ENCODE peak calls at places on chromosomes 16 and 17, in six cellular contexts. R is ovary, Q is stomach, T is transverse colon, F is K562, I is GM12878. D is an unnamed sample.

GRCh38 chr16:1159973-1160772 is 7.3 kb downstream of the CACNA1H start:
- DNase-seq in T (peak), Q (no peak), F (peak), R (peak), I (no peak), D (no peak)

GRCh38 chr16:3509470-3509928 is 8.7 kb downstream of the CLUAP1 start:
- DNase-seq in F (peak), T (peak), R (no peak), Q (peak), I (peak), D (no peak)

GRCh38 chr16:82758406-82758805 is 131.6 kb downstream of the CDH13 start:
- DNase-seq in Q (no peak), F (peak), I (no peak), T (no peak), R (no peak), D (no peak)

GRCh38 chr17:32461853-32462617 is 17.7 kb downstream of the PSMD11 start:
- DNase-seq in Q (peak), R (peak), T (peak), I (no peak), F (peak), D (no peak)

GRCh38 chr17:13016881-13017622 is 775 bp downstream of the ELAC2 start:
- DNase-seq in I (no peak), Q (no peak), R (no peak), F (no peak), T (no peak), D (no peak)

GRCh38 chr17:57633236-57633635 is 111.9 kb downstream of the CCDC182 start:
- DNase-seq in R (no peak), I (no peak), T (no peak), Q (no peak), F (no peak), D (no peak)

GRCh38 chr17:80441133-80441578 is 26.2 kb downstream of the ENDOV start:
- DNase-seq in Q (no peak), F (peak), I (no peak), R (peak), T (no peak), D (no peak)

GRCh38 chr16:4426021-4426684 is 485 bp downstream of the DNAJA3 start:
- DNase-seq in I (no peak), Q (no peak), T (no peak), R (no peak), F (peak), D (no peak)

GRCh38 chr16:48366165-48367093 is 18.8 kb downstream of the SIAH1 start:
- DNase-seq in Q (peak), I (peak), R (no peak), F (peak), T (peak), D (no peak)

GRCh38 chr16:88384222-88385111 is 1.7 kb downstream of the ZNF469 start:
- DNase-seq in T (no peak), F (no peak), R (peak), I (no peak), Q (no peak), D (peak)

GRCh38 chr16:87406495-87407088 is 14.5 kb downstream of the MAP1LC3B start:
- DNase-seq in I (no peak), T (no peak), R (peak), Q (no peak), F (no peak), D (peak)

GRCh38 chr17:43645765-43646481 is 15.8 kb downstream of the MEOX1 start:
- DNase-seq in R (peak), I (no peak), Q (peak), F (no peak), T (peak), D (peak)

GRCh38 chr17:76275382-76276068 is 10.4 kb downstream of the UBALD2 start:
- DNase-seq in Q (no peak), F (no peak), T (no peak), I (no peak), R (no peak), D (no peak)

GRCh38 chr16:65547799-65548446 is 426.1 kb upstream of the CDH11 start:
- DNase-seq in I (no peak), F (no peak), T (no peak), Q (no peak), R (no peak), D (no peak)

GRCh38 chr17:14557482-14557881 is 256.6 kb downstream of the HS3ST3B1 start:
- DNase-seq in F (no peak), T (no peak), Q (no peak), R (no peak), I (no peak), D (no peak)

GRCh38 chr17:57542518-57542917 is 202.6 kb downstream of the CCDC182 start:
- DNase-seq in R (no peak), I (no peak), Q (no peak), T (no peak), F (no peak), D (no peak)

GRCh38 chr16:84115919-84116719 is 623 bp downstream of the MBTPS1 start:
- DNase-seq in Q (peak), I (no peak), R (no peak), F (peak), T (peak), D (no peak)
- TF ChIP-seq CTCF in Q (peak), I (peak), R (no peak), F (no peak), T (peak), D (peak)

DNA sequence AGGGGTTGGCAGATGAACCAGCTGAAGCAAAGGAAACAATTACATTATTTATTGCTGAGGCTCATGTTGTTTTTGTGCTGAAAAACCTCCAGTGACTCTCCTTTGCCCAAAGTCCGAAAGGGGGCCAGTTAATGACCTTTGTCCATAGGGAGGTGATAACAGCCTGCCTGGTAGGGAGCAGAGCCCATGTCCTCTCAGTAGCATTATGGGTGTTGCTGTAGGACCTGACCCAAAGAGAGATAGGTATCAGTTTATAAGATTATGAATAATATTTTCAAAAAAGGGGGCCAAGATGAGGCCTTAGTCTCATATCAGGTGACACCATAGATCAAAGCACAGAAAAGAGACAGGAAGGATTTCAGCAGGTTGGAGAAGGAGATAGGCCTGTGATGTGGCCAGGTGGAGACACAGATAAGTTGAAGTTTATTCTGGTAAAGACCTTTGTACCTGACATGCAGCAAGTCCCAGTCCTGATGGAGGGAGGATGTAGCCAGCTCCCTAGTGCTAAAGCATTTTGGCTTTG is 55.1 kb downstream of the CENPV start:
- DNase-seq in T (no peak), F (peak), Q (no peak), I (no peak), R (no peak), D (no peak)
- TF ChIP-seq EP300 in T (no peak), F (peak), Q (no peak), I (no peak), R (no peak), D (no peak)

GRCh38 chr16:57646388-57647039 is 18.1 kb downstream of the ADGRG1 start:
- DNase-seq in Q (no peak), I (no peak), F (no peak), T (no peak), R (no peak), D (no peak)
- TF ChIP-seq CTCF in Q (no peak), I (no peak), F (no peak), T (no peak), R (no peak), D (no peak)

GRCh38 chr16:55125818-55126385 is 195.2 kb downstream of the IRX5 start:
- DNase-seq in Q (no peak), I (no peak), R (no peak), T (no peak), F (no peak), D (no peak)
- TF ChIP-seq EP300 in Q (no peak), I (no peak), R (no peak), T (no peak), F (no peak), D (no peak)

GRCh38 chr16:74872302-74872701 is 97.7 kb upstream of the FA2H start:
- DNase-seq in R (no peak), I (no peak), Q (no peak), T (no peak), F (no peak), D (no peak)

GRCh38 chr16:74871608-74872007 is 97.0 kb upstream of the FA2H start:
- DNase-seq in R (no peak), T (no peak), I (no peak), Q (no peak), F (no peak), D (no peak)

GRCh38 chr16:74874123-74874522 is 99.5 kb upstream of the FA2H start:
- DNase-seq in F (no peak), T (no peak), Q (no peak), R (no peak), I (no peak), D (no peak)

GRCh38 chr16:74877706-74878105 is 103.1 kb upstream of the FA2H start:
- DNase-seq in Q (no peak), R (no peak), F (no peak), T (no peak), I (no peak), D (no peak)

GRCh38 chr16:74874912-74875311 is 100.3 kb upstream of the FA2H start:
- DNase-seq in F (no peak), T (no peak), I (no peak), R (no peak), Q (peak), D (no peak)
- TF ChIP-seq CTCF in F (no peak), T (no peak), I (no peak), R (no peak), Q (no peak), D (no peak)

GRCh38 chr16:21597571-21598030 is 1.8 kb upstream of the METTL9 start:
- DNase-seq in F (no peak), T (no peak), R (no peak), I (no peak), Q (no peak), D (no peak)

GRCh38 chr16:21602785-21603184 is 3.4 kb downstream of the METTL9 start:
- DNase-seq in F (no peak), I (no peak), Q (no peak), R (no peak), T (no peak), D (no peak)

GRCh38 chr16:21598676-21599157 is 660 bp upstream of the METTL9 start:
- DNase-seq in Q (no peak), F (peak), R (no peak), I (no peak), T (peak), D (no peak)

GRCh38 chr16:21599994-21600773 is 807 bp downstream of the METTL9 start:
- DNase-seq in F (peak), Q (no peak), R (no peak), I (peak), T (no peak), D (peak)

GRCh38 chr16:21599158-21599993 is at the start of gene METTL9:
- DNase-seq in I (peak), R (peak), T (peak), F (peak), Q (peak), D (peak)
- TF ChIP-seq EP300 in I (peak), R (no peak), T (no peak), F (no peak), Q (no peak), D (no peak)

DNA sequence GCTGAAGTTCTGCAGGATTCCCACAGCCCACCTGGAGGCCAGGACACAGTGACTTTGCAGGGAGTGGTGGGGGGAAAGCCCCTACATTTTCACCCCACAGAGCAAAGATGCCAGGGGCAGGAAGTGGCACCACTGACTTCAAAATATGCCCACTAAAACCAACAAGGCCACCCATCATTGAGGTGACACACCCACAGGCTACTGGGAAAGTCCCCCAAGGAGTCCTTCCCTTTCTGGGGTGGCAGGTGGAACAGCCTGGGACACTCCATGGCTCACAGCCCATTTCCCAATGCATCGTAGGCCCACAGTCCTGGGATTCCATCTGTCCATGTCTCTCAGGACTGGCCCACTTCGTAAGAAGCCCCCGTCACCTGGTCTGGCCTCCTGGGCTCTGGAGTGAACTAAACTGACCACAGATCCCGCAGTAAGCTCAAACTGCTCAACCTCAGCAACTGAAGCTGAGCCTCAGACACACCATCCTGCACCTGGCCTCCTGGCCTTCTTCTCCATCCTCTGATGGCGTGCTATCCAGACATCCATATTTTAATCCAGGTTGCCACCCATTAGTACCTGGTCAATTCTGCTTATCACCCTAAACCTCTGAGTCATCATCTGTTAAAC is 7.5 kb upstream of the CCL1 start:
- DNase-seq in T (no peak), R (no peak), Q (no peak), I (no peak), F (no peak), D (no peak)
- TF ChIP-seq CTCF in T (no peak), R (no peak), Q (no peak), I (no peak), F (no peak), D (no peak)

GRCh38 chr16:69925311-69925710 is 25.8 kb upstream of the CLEC18A start:
- DNase-seq in I (no peak), F (no peak), R (no peak), T (no peak), Q (no peak), D (no peak)

GRCh38 chr16:69924041-69924775 is 26.9 kb upstream of the CLEC18A start:
- DNase-seq in Q (no peak), T (no peak), F (no peak), R (no peak), I (no peak), D (no peak)

GRCh38 chr16:69924777-69925191 is 26.4 kb upstream of the CLEC18A start:
- DNase-seq in R (peak), T (no peak), I (no peak), F (no peak), Q (no peak), D (no peak)

GRCh38 chr16:69921125-69921524 is 30.0 kb upstream of the CLEC18A start:
- DNase-seq in Q (no peak), I (no peak), F (no peak), T (no peak), R (no peak), D (no peak)

DNA sequence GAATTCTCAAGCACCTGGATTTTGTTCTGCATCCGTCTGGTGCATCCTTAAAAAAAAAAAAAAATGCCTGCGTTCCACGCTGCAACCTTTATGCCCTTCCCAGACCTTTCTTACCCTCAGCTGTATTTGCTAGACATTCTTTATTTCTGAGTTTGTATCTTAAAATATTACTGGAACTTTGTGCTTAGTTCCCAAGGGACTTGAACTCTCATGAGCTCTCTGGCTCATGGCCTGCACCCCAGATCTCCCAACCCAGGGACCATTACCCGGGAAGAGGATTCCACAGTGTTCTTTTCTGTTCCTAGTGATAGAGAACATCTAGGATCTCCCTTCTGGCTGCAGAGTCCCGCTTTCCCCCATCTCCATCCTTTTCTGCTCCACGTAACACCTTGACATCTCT is 28.9 kb upstream of the CLEC18A start:
- DNase-seq in Q (no peak), I (no peak), F (no peak), T (no peak), R (no peak), D (no peak)
- TF ChIP-seq EP300 in Q (no peak), I (no peak), F (no peak), T (no peak), R (no peak), D (no peak)

DNA sequence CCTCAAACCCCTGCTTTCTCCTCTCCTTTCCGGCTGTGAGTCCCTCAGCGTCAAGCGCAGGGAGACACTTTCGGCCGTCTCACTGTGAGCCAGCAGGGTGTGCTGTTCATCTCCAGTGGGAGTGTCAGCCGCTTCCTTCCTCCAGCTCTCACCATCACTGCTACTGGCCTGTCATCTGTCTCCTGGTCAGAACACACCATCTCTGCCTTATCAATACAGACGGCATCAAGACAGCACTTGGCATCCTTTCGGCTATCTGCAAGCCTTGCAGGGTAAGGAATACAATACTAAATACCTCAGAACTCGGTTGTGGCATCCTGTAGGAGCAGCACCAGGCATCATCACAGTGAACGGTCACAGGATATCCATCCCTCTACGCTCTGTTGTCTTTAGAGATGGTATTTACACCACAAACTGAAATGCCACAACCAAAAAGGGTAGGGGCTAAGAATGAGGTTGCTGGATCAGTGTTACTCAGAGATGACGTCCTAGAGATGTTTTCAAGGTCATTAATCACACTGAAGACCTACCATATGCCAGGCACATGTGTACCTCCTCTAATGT is 20.7 kb upstream of the CMTM4 start:
- DNase-seq in I (no peak), F (peak), T (peak), Q (no peak), R (no peak), D (no peak)
- TF ChIP-seq CTCF in I (peak), F (peak), T (peak), Q (peak), R (no peak), D (no peak)

GRCh38 chr17:11028349-11028748 is 190.5 kb upstream of the PIRT start:
- DNase-seq in Q (no peak), T (no peak), F (no peak), I (no peak), R (no peak), D (no peak)
- TF ChIP-seq EP300 in Q (no peak), T (no peak), F (no peak), I (no peak), R (no peak), D (no peak)